ENCODE peak calls at places on chromosomes 12 and 14, in six cellular contexts. H is fibroblast of villous mesenchyme, R is LNCaP clone FGC, L is AG10803, S is PC-9, Z is sigmoid colon. G is an unnamed sample.

GRCh38 chr14:89571502-89571901 is 154.5 kb upstream of the FOXN3 start:
- DNase-seq in H (no peak), S (no peak), Z (no peak), L (no peak), R (peak), G (no peak)

GRCh38 chr12:32301216-32301615 is 98.1 kb upstream of the FGD4 start:
- DNase-seq in Z (no peak), H (peak), S (peak), R (no peak), L (no peak), G (no peak)

GRCh38 chr14:70714055-70714550 is 72.4 kb downstream of the TTC9 start:
- DNase-seq in Z (no peak), L (peak), S (peak), R (peak), H (peak), G (peak)

GRCh38 chr14:75289840-75290388 is 11.3 kb downstream of the FOS start:
- DNase-seq in S (no peak), L (no peak), R (no peak), Z (peak), H (no peak), G (no peak)

GRCh38 chr12:26874501-26875296 is 41.7 kb upstream of the ITPR2 start:
- DNase-seq in L (no peak), R (no peak), Z (no peak), H (peak), S (no peak), G (no peak)

GRCh38 chr14:93132472-93133065 is 16.8 kb upstream of the ITPK1 start:
- DNase-seq in S (no peak), H (peak), Z (no peak), R (no peak), L (peak), G (peak)

GRCh38 chr14:70317091-70317968 is 42.2 kb downstream of the COX16 start:
- DNase-seq in L (no peak), H (no peak), R (no peak), Z (no peak), S (no peak), G (no peak)

GRCh38 chr14:59013672-59014298 is 174.7 kb upstream of the DAAM1 start:
- DNase-seq in H (peak), L (peak), R (peak), Z (no peak), S (no peak), G (peak)

GRCh38 chr12:122150127-122150681 is 23.8 kb downstream of the IL31 start:
- DNase-seq in Z (no peak), S (no peak), H (no peak), L (no peak), R (no peak), G (no peak)

GRCh38 chr12:77995436-77996167 is 164.9 kb downstream of the NAV3 start:
- DNase-seq in S (no peak), H (peak), R (no peak), Z (no peak), L (peak), G (peak)

GRCh38 chr12:122040579-122041386 is 19.1 kb downstream of the BCL7A start:
- DNase-seq in H (no peak), R (no peak), Z (no peak), L (no peak), S (no peak), G (no peak)

GRCh38 chr14:98234208-98234607 is 1037.8 kb downstream of the BCL11B start:
- DNase-seq in Z (no peak), S (no peak), H (no peak), L (peak), R (no peak), G (no peak)

GRCh38 chr12:46209165-46209564 is 59.7 kb downstream of the SLC38A1 start:
- DNase-seq in L (peak), H (peak), Z (no peak), S (peak), R (no peak), G (peak)

GRCh38 chr12:88529531-88530488 is 50.5 kb downstream of the KITLG start:
- DNase-seq in R (peak), L (peak), Z (no peak), S (no peak), H (no peak), G (peak)

GRCh38 chr14:104779776-104780512 is 15.6 kb downstream of the AKT1 start:
- DNase-seq in Z (no peak), L (no peak), H (no peak), S (no peak), R (no peak), G (no peak)

GRCh38 chr12:75528272-75528671 is 16.9 kb upstream of the KRR1 start:
- DNase-seq in H (no peak), Z (no peak), S (no peak), R (no peak), L (no peak), G (no peak)

GRCh38 chr14:58395565-58395814 is 240 bp upstream of the TOMM20L start:
- DNase-seq in R (no peak), Z (no peak), L (no peak), H (no peak), S (no peak), G (no peak)

GRCh38 chr14:69069020-69069421 is 83.9 kb downstream of the DCAF5 start:
- DNase-seq in R (no peak), Z (no peak), S (no peak), L (peak), H (peak), G (peak)

GRCh38 chr12:9098115-9098452 is 17.6 kb downstream of the A2M start:
- DNase-seq in Z (no peak), S (no peak), L (no peak), R (no peak), H (no peak), G (no peak)

GRCh38 chr12:597926-598568 is 65.2 kb downstream of the NINJ2 start:
- DNase-seq in R (no peak), H (no peak), L (no peak), Z (peak), S (no peak), G (no peak)

GRCh38 chr12:98678946-98679610 is 34.0 kb downstream of the APAF1 start:
- DNase-seq in L (no peak), R (no peak), Z (no peak), H (no peak), S (no peak), G (no peak)

GRCh38 chr12:67382206-67382871 is 113.2 kb downstream of the CAND1 start:
- DNase-seq in H (peak), S (no peak), L (peak), Z (no peak), R (no peak), G (peak)

GRCh38 chr12:93699271-93700141 is 22.3 kb downstream of the CRADD start:
- DNase-seq in R (no peak), Z (no peak), L (peak), S (peak), H (peak), G (peak)

GRCh38 chr12:130336723-130337475 is 788 bp upstream of the PIWIL1 start:
- DNase-seq in H (no peak), L (no peak), S (no peak), Z (no peak), R (no peak), G (no peak)

GRCh38 chr12:130335517-130336392 is 1.9 kb upstream of the PIWIL1 start:
- DNase-seq in S (no peak), R (peak), Z (no peak), L (peak), H (peak), G (peak)

GRCh38 chr12:130333341-130333740 is 4.3 kb upstream of the PIWIL1 start:
- DNase-seq in H (no peak), L (no peak), R (no peak), Z (no peak), S (no peak), G (no peak)

GRCh38 chr12:130334399-130334798 is 3.3 kb upstream of the PIWIL1 start:
- DNase-seq in R (no peak), H (no peak), S (no peak), L (no peak), Z (no peak), G (no peak)

GRCh38 chr12:130334937-130335336 is 2.8 kb upstream of the PIWIL1 start:
- DNase-seq in Z (no peak), H (no peak), R (no peak), S (no peak), L (no peak), G (no peak)
- TF ChIP-seq CTCF in Z (no peak), H (no peak), R (no peak), S (no peak), L (no peak), G (no peak)

DNA sequence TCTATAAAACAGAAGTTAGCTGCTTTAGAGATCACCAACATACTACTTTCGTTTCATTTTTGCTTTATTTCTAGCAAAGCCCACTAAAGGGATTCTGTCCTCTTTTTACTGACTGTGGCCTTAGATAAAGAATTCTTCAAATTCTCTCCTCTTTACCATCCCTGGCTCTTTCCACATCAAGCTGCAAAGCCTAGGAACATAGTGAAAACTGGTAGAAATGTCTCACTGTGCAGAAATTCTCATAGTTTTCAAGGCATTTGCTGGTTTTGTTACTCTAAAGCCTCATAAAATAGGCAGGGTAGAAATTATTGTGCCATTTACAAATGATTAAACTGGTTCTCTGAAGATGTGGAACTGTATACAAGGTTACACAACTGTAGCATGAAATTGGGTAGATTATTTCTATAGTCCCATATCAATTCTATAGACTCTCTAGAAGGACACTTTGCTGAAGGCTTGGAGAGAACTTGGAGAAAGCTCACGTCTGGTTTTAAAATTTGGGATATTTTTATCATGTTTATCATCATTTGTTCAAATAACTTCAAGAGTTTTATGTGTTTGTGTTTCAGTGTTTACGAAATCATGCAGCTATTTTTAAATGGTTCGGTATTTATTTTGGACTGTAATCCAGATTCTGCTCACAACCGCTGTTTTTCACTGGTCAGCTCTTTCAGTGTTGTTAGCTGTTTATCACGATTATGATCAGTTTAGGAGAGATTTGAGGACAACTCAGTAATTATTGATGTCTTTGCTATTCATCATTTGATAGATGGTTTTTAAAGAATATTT is 36.8 kb upstream of the CSRP2 start:
- DNase-seq in Z (no peak), H (peak), S (no peak), L (peak), R (peak), G (peak)
- H3K4me3 ChIP-seq in Z (no peak), H (no peak), S (no peak), L (no peak), R (peak), G (no peak)

DNA sequence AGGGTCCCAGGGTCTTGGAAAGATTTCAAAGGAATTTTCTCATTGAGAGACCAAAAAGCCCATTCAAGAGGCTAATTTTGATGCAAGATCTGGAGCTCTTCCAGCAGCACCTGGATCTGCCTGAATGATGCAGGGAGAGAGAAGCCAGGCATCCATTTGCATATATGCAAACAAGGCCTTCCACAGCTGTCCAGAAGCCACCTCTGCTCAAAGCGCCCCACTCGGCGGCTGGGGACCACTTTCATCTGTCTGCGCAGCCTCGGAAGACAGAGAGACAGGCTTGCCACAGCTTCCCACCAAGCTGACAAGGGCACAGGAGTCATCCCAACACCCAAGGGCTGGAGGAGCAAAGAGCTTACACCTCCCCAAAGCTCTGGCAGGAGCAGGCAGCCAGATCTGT is 295.6 kb downstream of the DPF3 start:
- DNase-seq in Z (no peak), S (no peak), L (no peak), R (no peak), H (no peak), G (no peak)
- TF ChIP-seq CTCF in Z (no peak), S (no peak), L (no peak), R (no peak), H (no peak), G (no peak)

GRCh38 chr12:117360551-117361311 is 695 bp downstream of the NOS1 start:
- DNase-seq in H (no peak), L (no peak), R (no peak), S (no peak), Z (no peak), G (no peak)
- H3K4me3 ChIP-seq in H (no peak), L (no peak), R (no peak), S (no peak), Z (no peak), G (no peak)

DNA sequence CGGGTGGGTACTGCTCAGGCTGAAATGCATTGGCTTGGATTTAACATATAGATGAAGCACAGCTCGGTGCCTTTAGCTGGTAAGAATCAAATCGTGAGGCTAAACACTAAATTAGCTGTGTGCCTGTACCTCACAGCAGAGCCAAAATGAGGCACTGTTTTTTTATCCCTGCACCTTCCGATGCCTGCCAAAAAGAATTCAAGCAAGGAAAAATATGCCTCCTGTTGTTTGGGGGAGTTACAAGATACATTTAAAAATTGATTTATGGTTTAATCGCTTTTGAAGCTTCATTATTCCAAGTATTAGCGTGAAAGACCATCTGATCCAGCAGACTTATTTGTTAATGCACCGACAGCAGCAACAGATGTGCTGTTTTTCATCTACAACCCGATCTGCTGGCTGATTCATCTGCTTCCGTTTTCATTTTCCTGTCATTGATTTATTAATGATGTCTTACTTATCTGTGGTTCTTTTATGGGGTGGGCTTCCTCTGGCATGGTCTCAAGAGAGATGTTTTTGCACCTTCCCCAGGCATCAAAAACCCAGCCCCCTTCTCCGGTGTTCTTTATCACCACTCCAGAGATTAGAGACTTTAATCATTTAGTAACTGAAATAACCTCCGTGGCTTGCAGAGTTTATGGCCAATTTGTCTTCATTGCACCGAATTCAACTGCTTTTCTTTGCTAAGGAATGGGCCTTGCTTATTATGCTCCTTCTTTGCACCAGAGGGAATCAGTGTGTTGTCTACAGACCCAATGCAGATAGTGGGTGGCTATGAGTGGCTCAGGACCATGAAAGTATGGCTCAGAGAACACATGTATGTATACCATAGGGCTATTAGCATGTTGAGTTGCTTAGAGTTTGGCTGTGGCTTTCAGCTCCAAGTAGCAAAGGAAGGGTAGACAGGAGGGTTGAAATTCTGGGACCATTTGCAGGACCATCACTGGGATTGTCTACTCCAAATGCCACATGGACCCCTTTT is 166.9 kb upstream of the TMEM260 start:
- DNase-seq in Z (no peak), H (peak), L (no peak), R (no peak), S (no peak), G (no peak)
- TF ChIP-seq CTCF in Z (no peak), H (no peak), L (no peak), R (no peak), S (no peak), G (no peak)

DNA sequence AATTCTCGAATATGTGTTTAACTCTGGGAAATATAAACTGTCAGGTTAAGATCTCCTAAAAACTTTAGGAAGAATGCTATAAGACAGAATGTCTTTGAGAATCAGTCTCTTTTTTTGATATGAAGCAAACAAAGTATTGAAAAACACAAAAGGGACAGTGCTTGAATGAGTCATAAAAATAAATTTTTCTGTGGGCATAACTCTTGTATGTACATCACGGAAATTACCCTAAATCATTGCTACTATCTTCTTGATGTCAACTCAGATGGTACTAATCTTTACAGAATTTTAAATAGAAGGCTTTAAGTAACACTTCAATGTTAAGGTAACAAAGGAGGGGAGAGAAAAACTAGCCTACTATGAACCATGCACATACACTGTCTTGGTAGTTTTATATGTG is 244.0 kb upstream of the AMIGO2 start:
- DNase-seq in R (no peak), H (no peak), S (no peak), L (no peak), Z (no peak), G (no peak)
- H3K4me3 ChIP-seq in R (no peak), H (no peak), S (no peak), L (no peak), Z (no peak), G (no peak)

DNA sequence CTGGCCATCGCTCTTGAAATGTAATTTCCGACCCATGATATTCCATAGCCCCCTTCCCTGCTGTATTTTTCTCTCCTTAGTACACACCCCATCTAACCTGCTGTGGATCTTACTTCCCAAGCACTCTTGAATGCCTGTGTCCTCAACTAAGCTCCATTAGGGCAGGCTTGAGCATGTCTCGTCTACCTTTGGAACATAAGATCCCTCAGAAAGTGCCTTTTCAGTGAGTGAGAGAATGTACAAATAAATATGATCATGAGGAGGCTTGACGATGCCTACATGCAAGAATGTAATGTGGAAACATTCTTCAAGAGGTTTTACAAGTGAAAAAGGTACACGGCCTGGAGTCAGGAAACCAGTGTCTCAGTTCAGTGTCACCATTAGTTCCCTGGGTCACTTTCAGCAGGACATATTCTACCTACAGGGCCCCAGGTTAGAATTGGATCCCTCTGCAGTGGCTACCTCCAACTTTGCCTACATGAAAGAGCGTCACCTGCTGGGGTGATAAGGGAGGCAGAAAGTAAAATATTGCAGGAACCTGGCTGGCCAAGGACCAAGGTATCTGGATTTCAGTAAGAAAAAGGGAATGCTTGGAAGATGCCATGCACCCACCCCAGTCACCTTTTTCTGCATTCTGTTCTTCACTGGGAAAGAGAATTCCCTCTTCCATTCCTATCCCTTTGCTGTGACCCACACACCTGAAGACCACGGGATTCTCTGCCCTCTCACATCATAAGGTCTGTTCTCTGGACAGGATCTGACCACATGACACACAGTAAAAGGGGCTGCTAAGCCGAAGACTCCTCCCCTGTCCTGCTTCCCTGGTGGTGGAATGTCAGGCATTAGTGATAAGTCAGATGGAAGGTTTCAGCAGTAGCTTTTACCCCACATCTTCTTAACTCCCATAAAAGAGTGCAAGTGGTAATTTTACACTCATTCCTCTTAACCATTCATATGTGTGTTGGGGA is 24.6 kb upstream of the SERPINA1 start:
- DNase-seq in H (no peak), Z (no peak), S (no peak), R (no peak), L (no peak), G (peak)
- TF ChIP-seq CTCF in H (peak), Z (no peak), S (no peak), R (peak), L (peak), G (peak)

GRCh38 chr14:67961676-67962075 is 142.1 kb downstream of the RAD51B start:
- DNase-seq in Z (no peak), L (no peak), H (no peak), R (no peak), S (no peak), G (no peak)

GRCh38 chr14:67964391-67964812 is 144.8 kb downstream of the RAD51B start:
- DNase-seq in L (peak), H (peak), S (peak), R (no peak), Z (no peak), G (peak)

GRCh38 chr14:67963545-67963944 is 144.0 kb downstream of the RAD51B start:
- DNase-seq in L (no peak), S (no peak), R (no peak), Z (no peak), H (peak), G (no peak)

GRCh38 chr14:67963960-67964359 is 144.4 kb downstream of the RAD51B start:
- DNase-seq in L (no peak), Z (no peak), S (no peak), H (no peak), R (no peak), G (no peak)

DNA sequence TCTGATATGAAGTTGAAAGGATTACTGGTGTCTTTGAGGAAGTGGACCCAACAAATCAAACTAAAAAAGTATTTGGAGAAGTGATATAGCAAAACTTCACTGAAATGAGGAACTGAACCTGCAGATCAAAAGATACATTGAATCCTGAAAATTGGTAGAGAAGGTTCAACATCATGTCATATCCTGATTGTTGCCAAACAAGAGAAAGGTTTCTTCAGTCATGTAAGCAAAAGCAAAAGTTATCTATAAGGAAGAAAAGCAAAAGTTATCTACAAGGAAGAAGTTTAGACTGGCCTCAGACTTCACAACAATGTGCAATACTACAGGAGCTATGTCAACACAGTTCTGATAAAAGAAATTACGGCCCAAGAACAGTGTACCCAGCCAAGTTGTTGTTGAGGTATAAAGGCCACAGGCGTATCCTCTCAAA is 142.7 kb downstream of the RAD51B start:
- DNase-seq in S (no peak), Z (no peak), L (no peak), H (peak), R (no peak), G (peak)
- H3K4me3 ChIP-seq in S (no peak), Z (no peak), L (no peak), H (no peak), R (no peak), G (no peak)

G was measured in cardiac fibroblast.